ENCODE peak calls at places on chromosomes 1 and 21, in six cellular contexts. M, K, Z, I, B and T are unnamed samples.

GRCh38 chr1:244435562-244436205 is 16.0 kb downstream of the ADSS2 start:
- DNase-seq in K (no peak), I (no peak), M (no peak), B (no peak), Z (no peak), T (no peak)

GRCh38 chr1:230750576-230750975 is 3.4 kb downstream of the CAPN9 start:
- DNase-seq in M (no peak), B (no peak), Z (no peak), K (no peak), I (no peak), T (peak; percentile 63)

GRCh38 chr1:47211796-47212269 is 20.2 kb downstream of the TAL1 start:
- DNase-seq in B (no peak), Z (no peak), K (no peak), M (no peak), I (no peak), T (no peak)

GRCh38 chr1:1211541-1212511 is 2.1 kb downstream of the TNFRSF4 start:
- DNase-seq in B (no peak), K (no peak), Z (no peak), I (peak; percentile 2), M (no peak), T (no peak)

GRCh38 chr1:36179220-36179600 is 23.2 kb downstream of the MAP7D1 start:
- DNase-seq in M (no peak), K (no peak), I (no peak), Z (no peak), B (no peak), T (no peak)

GRCh38 chr1:107766533-107766932 is 198.4 kb downstream of the VAV3 start:
- DNase-seq in B (no peak), M (no peak), I (no peak), K (no peak), Z (no peak), T (no peak)

GRCh38 chr21:42404534-42404933 is 832 bp downstream of the UBASH3A start:
- DNase-seq in Z (no peak), K (no peak), I (no peak), B (no peak), M (no peak), T (no peak)

GRCh38 chr1:241610056-241610815 is 29.9 kb downstream of the CHML start:
- DNase-seq in M (no peak), B (no peak), I (no peak), Z (no peak), K (no peak), T (no peak)

GRCh38 chr1:156140879-156141707 is 12.3 kb upstream of the SEMA4A start:
- DNase-seq in K (peak; percentile 82), I (no peak), M (no peak), B (no peak), Z (peak; percentile 57), T (no peak)

GRCh38 chr1:101388904-101389546 is 152.2 kb downstream of the S1PR1 start:
- DNase-seq in I (no peak), B (no peak), K (no peak), M (peak; percentile 15), Z (peak; percentile 30), T (no peak)

GRCh38 chr21:39601194-39601940 is 11.4 kb upstream of the B3GALT5 start:
- DNase-seq in B (no peak), Z (no peak), I (no peak), M (no peak), K (no peak), T (no peak)

GRCh38 chr1:115814685-115815398 is 26.1 kb downstream of the NHLH2 start:
- DNase-seq in M (no peak), Z (no peak), K (no peak), I (no peak), B (no peak), T (no peak)

GRCh38 chr1:229438021-229438420 is 4.1 kb upstream of the ACTA1 start:
- DNase-seq in K (no peak), Z (no peak), B (no peak), M (no peak), I (no peak), T (no peak)

GRCh38 chr1:26408604-26409003 is 2.0 kb upstream of the LIN28A start:
- DNase-seq in I (peak; percentile 73), K (peak; percentile 51), B (no peak), M (no peak), Z (peak; percentile 81), T (peak; percentile 83)

GRCh38 chr1:57839488-57839887 is 415.6 kb upstream of the DAB1 start:
- DNase-seq in M (no peak), Z (no peak), B (no peak), K (no peak), I (no peak), T (no peak)

GRCh38 chr1:182404764-182405163 is 4.3 kb upstream of the TEDDM1 start:
- DNase-seq in B (no peak), M (no peak), I (no peak), Z (no peak), K (no peak), T (no peak)

GRCh38 chr1:216005916-216006315 is 417.3 kb downstream of the USH2A start:
- DNase-seq in K (no peak), B (peak; percentile 31), M (peak; percentile 10), I (no peak), Z (peak; percentile 9), T (no peak)

GRCh38 chr1:41650176-41650519 is 165.7 kb upstream of the EDN2 start:
- DNase-seq in Z (no peak), B (no peak), I (no peak), M (no peak), K (no peak), T (no peak)

GRCh38 chr1:111758373-111758772 is 2.7 kb downstream of the DDX20 start:
- DNase-seq in I (no peak), Z (no peak), M (no peak), K (no peak), B (peak; percentile 10), T (peak; percentile 20)

GRCh38 chr1:15526021-15526489 is 593 bp upstream of the DNAJC16 start:
- DNase-seq in K (no peak), Z (no peak), I (no peak), B (no peak), M (no peak), T (peak; percentile 59)

GRCh38 chr21:33374080-33374873 is 28.9 kb upstream of the IFNGR2 start:
- DNase-seq in B (peak; percentile 53), Z (no peak), I (peak; percentile 36), M (peak; percentile 34), K (no peak), T (no peak)

GRCh38 chr1:8370928-8371327 is 53.0 kb downstream of the SLC45A1 start:
- DNase-seq in Z (no peak), I (no peak), K (no peak), M (no peak), B (peak; percentile 59), T (no peak)

GRCh38 chr1:172449012-172449584 is 5.2 kb upstream of the PIGC start:
- DNase-seq in I (no peak), M (no peak), Z (no peak), B (no peak), K (peak; percentile 83), T (no peak)

GRCh38 chr1:168161459-168161858 is 17.3 kb upstream of the TIPRL start:
- DNase-seq in K (no peak), M (no peak), I (no peak), B (peak; percentile 59), Z (no peak), T (no peak)